ENCODE peak calls at places on chromosome 20, in six cellular contexts. O is keratinocyte; Z is tibial nerve; W is cardiac muscle cell; B is CD4-positive, alpha-beta T cell; G is GM23338. Y is an unnamed sample.

GRCh38 chr20:3276400-3277015 is 37.5 kb upstream of the SLC4A11 start:
- DNase-seq in O (no peak), Z (no peak), B (no peak), G (peak; percentile 68), W (peak; percentile 54), Y (no peak)

GRCh38 chr20:46375771-46376170 is 30.6 kb downstream of the ELMO2 start:
- DNase-seq in G (no peak), W (peak; percentile 69), B (no peak), O (no peak), Z (no peak), Y (no peak)

GRCh38 chr20:6718660-6719059 is 48.8 kb upstream of the BMP2 start:
- DNase-seq in Z (no peak), O (peak; percentile 87), W (no peak), G (peak; percentile 16), B (no peak), Y (no peak)

GRCh38 chr20:3896302-3896701 is 7.1 kb downstream of the PANK2 start:
- DNase-seq in Z (no peak), B (no peak), W (peak; percentile 78), G (no peak), O (no peak), Y (no peak)

GRCh38 chr20:10609276-10609675 is 64.5 kb downstream of the JAG1 start:
- DNase-seq in G (no peak), W (peak; percentile 90), O (no peak), B (no peak), Z (peak; percentile 66), Y (no peak)

GRCh38 chr20:41264819-41265218 is 52.7 kb downstream of the ZHX3 start:
- DNase-seq in W (no peak), Z (no peak), B (no peak), O (no peak), G (no peak), Y (no peak)

GRCh38 chr20:58420798-58421496 is 31.9 kb downstream of the VAPB start:
- DNase-seq in W (peak; percentile 62), B (no peak), G (no peak), O (no peak), Z (no peak), Y (no peak)

GRCh38 chr20:38050691-38051090 is 17.1 kb downstream of the RPRD1B start:
- DNase-seq in G (no peak), Z (no peak), O (no peak), B (no peak), W (peak; percentile 32), Y (no peak)

GRCh38 chr20:10297684-10298240 is 79.1 kb downstream of the SNAP25 start:
- DNase-seq in G (no peak), O (no peak), B (no peak), W (peak; percentile 40), Z (no peak), Y (no peak)

GRCh38 chr20:60467078-60467477 is 508.9 kb downstream of the CDH26 start:
- DNase-seq in Z (no peak), B (no peak), O (no peak), W (no peak), G (no peak), Y (no peak)

GRCh38 chr20:58458342-58459057 is 56.7 kb downstream of the APCDD1L start:
- DNase-seq in B (no peak), W (peak; percentile 23), O (peak; percentile 17), G (no peak), Z (no peak), Y (no peak)

GRCh38 chr20:2240835-2241234 is 55.0 kb upstream of the TGM3 start:
- DNase-seq in G (no peak), W (no peak), Z (no peak), B (no peak), O (no peak), Y (no peak)

GRCh38 chr20:2238601-2239000 is 57.2 kb upstream of the TGM3 start:
- DNase-seq in O (no peak), W (no peak), G (no peak), B (no peak), Z (no peak), Y (no peak)

GRCh38 chr20:2236266-2236665 is 59.5 kb upstream of the TGM3 start:
- DNase-seq in W (peak; percentile 68), B (no peak), G (no peak), Z (no peak), O (peak; percentile 100), Y (no peak)

GRCh38 chr20:2234788-2235187 is 61.0 kb upstream of the TGM3 start:
- DNase-seq in Z (no peak), B (no peak), W (no peak), O (no peak), G (peak; percentile 77), Y (no peak)

GRCh38 chr20:2237059-2237458 is 58.7 kb upstream of the TGM3 start:
- DNase-seq in W (peak; percentile 94), B (no peak), O (peak; percentile 94), G (peak; percentile 13), Z (peak; percentile 43), Y (no peak)
- H3K27ac ChIP-seq in W (peak overlapping the region; percentile 55), B (no peak overlapping the region), O (peak overlapping the region; percentile 87), G (no peak overlapping the region), Z (peak overlapping the region; percentile 32), Y (no peak overlapping the region)

GRCh38 chr20:21521596-21522478 is 8.0 kb upstream of the NKX2-2 start:
- DNase-seq in O (no peak), G (peak; percentile 63), B (no peak), Z (no peak), W (no peak), Y (no peak)
- H3K27ac ChIP-seq in O (no peak overlapping the region), G (no peak overlapping the region), B (no peak overlapping the region), Z (no peak overlapping the region), W (no peak overlapping the region), Y (peak overlapping the region; percentile 87)

GRCh38 chr20:45218133-45218532 is 3.0 kb upstream of the SEMG2 start:
- DNase-seq in Z (no peak), B (no peak), W (no peak), O (no peak), G (no peak), Y (no peak)
- H3K27ac ChIP-seq in Z (no peak overlapping the region), B (no peak overlapping the region), W (no peak overlapping the region), O (no peak overlapping the region), G (no peak overlapping the region), Y (no peak overlapping the region)

GRCh38 chr20:44018684-44019637 is 104.3 kb downstream of the TOX2 start:
- DNase-seq in O (no peak), B (no peak), G (no peak), Z (no peak), W (no peak), Y (no peak)
- H3K27ac ChIP-seq in O (no peak overlapping the region), B (no peak overlapping the region), G (no peak overlapping the region), Z (no peak overlapping the region), W (no peak overlapping the region), Y (no peak overlapping the region)

GRCh38 chr20:62860924-62861691 is 514 bp downstream of the TCFL5 start:
- DNase-seq in O (no peak), Z (no peak), B (peak; percentile 28), W (peak; percentile 26), G (peak; percentile 46), Y (no peak)
- H3K27ac ChIP-seq in O (peak overlapping the region; percentile 52), Z (peak overlapping the region; percentile 73), B (no peak overlapping the region), W (no peak overlapping the region), G (no peak overlapping the region), Y (peak overlapping the region; percentile 59)

GRCh38 chr20:33278700-33279099 is 4.3 kb upstream of the BPIFB1 start:
- DNase-seq in G (no peak), W (no peak), B (no peak), Z (no peak), O (no peak), Y (no peak)
- H3K27ac ChIP-seq in G (no peak overlapping the region), W (no peak overlapping the region), B (no peak overlapping the region), Z (no peak overlapping the region), O (no peak overlapping the region), Y (no peak overlapping the region)

Y was measured in substantia nigra.